ENCODE peak calls at places on chromosomes 13 and 19, in six cellular contexts. I, F, Q, O, C and Z are unnamed samples.

GRCh38 chr13:33328691-33329090 is 43.1 kb upstream of the STARD13 start:
- DNase-seq in I (no peak), F (no peak), Q (no peak), O (peak; percentile 97), C (peak; percentile 24), Z (no peak)

GRCh38 chr19:13103961-13104847 is 1.5 kb upstream of the LYL1 start:
- DNase-seq in I (no peak), F (peak; percentile 77), Q (no peak), O (peak; percentile 25), C (no peak), Z (no peak)

GRCh38 chr19:1651061-1651547 is 1.3 kb downstream of the TCF3 start:
- DNase-seq in I (no peak), F (no peak), Q (peak; percentile 48), O (no peak), C (peak; percentile 42), Z (peak; percentile 24)

GRCh38 chr13:73754727-73755292 is 379.4 kb downstream of the KLF12 start:
- DNase-seq in I (no peak), F (no peak), Q (peak; percentile 86), O (peak; percentile 83), C (peak; percentile 84), Z (peak; percentile 70)

GRCh38 chr13:39148513-39148961 is 110.3 kb downstream of the NHLRC3 start:
- DNase-seq in I (peak; percentile 95), F (no peak), Q (peak; percentile 76), O (no peak), C (peak; percentile 57), Z (peak; percentile 91)

GRCh38 chr19:48461982-48462655 is 6.7 kb downstream of the KCNJ14 start:
- DNase-seq in I (no peak), F (no peak), Q (no peak), O (peak; percentile 29), C (no peak), Z (no peak)

GRCh38 chr19:43532571-43532961 is 422 bp upstream of the ZNF575 start:
- DNase-seq in I (no peak), F (no peak), Q (no peak), O (peak; percentile 73), C (no peak), Z (no peak)

GRCh38 chr13:37701306-37701705 is 102.7 kb upstream of the POSTN start:
- DNase-seq in I (no peak), F (no peak), Q (peak; percentile 80), O (no peak), C (peak; percentile 96), Z (peak; percentile 76)

GRCh38 chr19:42116308-42117075 is 15.8 kb downstream of the POU2F2 start:
- DNase-seq in I (no peak), F (no peak), Q (no peak), O (no peak), C (no peak), Z (no peak)

GRCh38 chr13:46146898-46147297 is 35.1 kb downstream of the LCP1 start:
- DNase-seq in I (no peak), F (peak; percentile 51), Q (peak; percentile 53), O (peak; percentile 53), C (peak; percentile 19), Z (peak; percentile 18)

GRCh38 chr19:35555301-35556005 is 8.0 kb downstream of the ATP4A start:
- DNase-seq in I (no peak), F (peak; percentile 60), Q (peak; percentile 42), O (peak; percentile 64), C (peak; percentile 36), Z (peak; percentile 52)

GRCh38 chr13:76048675-76049396 is 412.7 kb downstream of the LMO7 start:
- DNase-seq in I (no peak), F (no peak), Q (no peak), O (no peak), C (no peak), Z (no peak)

GRCh38 chr19:42178791-42179500 is 38.5 kb downstream of the DEDD2 start:
- DNase-seq in I (no peak), F (peak; percentile 65), Q (no peak), O (no peak), C (no peak), Z (no peak)

GRCh38 chr13:32650705-32651311 is 64.6 kb downstream of the PDS5B start:
- DNase-seq in I (peak; percentile 25), F (peak; percentile 52), Q (peak; percentile 87), O (peak; percentile 81), C (peak; percentile 84), Z (peak; percentile 84)

GRCh38 chr13:80753951-80754350 is 413.0 kb upstream of the SPRY2 start:
- DNase-seq in I (no peak), F (no peak), Q (peak; percentile 12), O (no peak), C (no peak), Z (peak; percentile 22)

GRCh38 chr19:18229915-18230314 is 3.7 kb upstream of the PDE4C start:
- DNase-seq in I (no peak), F (no peak), Q (no peak), O (no peak), C (no peak), Z (no peak)

GRCh38 chr13:50277127-50277526 is 261.9 kb downstream of the KCNRG start:
- DNase-seq in I (no peak), F (no peak), Q (no peak), O (no peak), C (no peak), Z (no peak)

GRCh38 chr19:18021121-18021755 is 13.3 kb downstream of the ARRDC2 start:
- DNase-seq in I (no peak), F (no peak), Q (peak; percentile 96), O (no peak), C (peak; percentile 92), Z (peak; percentile 80)

GRCh38 chr19:20247016-20247683 is 80.1 kb downstream of the ZNF486 start:
- DNase-seq in I (no peak), F (peak; percentile 56), Q (peak; percentile 42), O (peak; percentile 5), C (peak; percentile 18), Z (peak; percentile 16)